ENCODE peak calls at places on chromosome 4, in six cellular contexts. B is fibroblast of villous mesenchyme, J is progenitor cell of endocrine pancreas, H is NCI-H1092, O is ACHN, M is AML-193. I is an unnamed sample.

GRCh38 chr4:165879581-165879980 is 6.5 kb downstream of the TLL1 start:
- DNase-seq in B (no peak), J (no peak), H (no peak), O (no peak), M (no peak), I (no peak)

GRCh38 chr4:5658992-5659391 is 49.4 kb downstream of the EVC2 start:
- DNase-seq in B (no peak), J (no peak), H (no peak), O (no peak), M (no peak), I (no peak)

GRCh38 chr4:144903953-144904711 is 193.9 kb downstream of the ANAPC10 start:
- DNase-seq in B (peak), J (no peak), H (no peak), O (no peak), M (no peak), I (no peak)

GRCh38 chr4:73742776-73743175 is 2.4 kb downstream of the CXCL8 start:
- DNase-seq in B (no peak), J (no peak), H (no peak), O (no peak), M (no peak), I (no peak)

GRCh38 chr4:72205831-72206230 is 174.0 kb downstream of the NPFFR2 start:
- DNase-seq in B (no peak), J (no peak), H (no peak), O (no peak), M (no peak), I (no peak)

GRCh38 chr4:189121336-189121735 is 819.3 kb upstream of the FRG1 start:
- DNase-seq in B (no peak), J (no peak), H (no peak), O (no peak), M (no peak), I (no peak)

GRCh38 chr4:188987011-188987410 is 847.8 kb downstream of the TRIML1 start:
- DNase-seq in B (no peak), J (no peak), H (no peak), O (no peak), M (no peak), I (no peak)

GRCh38 chr4:13173974-13174373 is 310.2 kb downstream of the RAB28 start:
- DNase-seq in B (peak), J (no peak), H (no peak), O (no peak), M (no peak), I (no peak)

GRCh38 chr4:85747871-85748491 is 273.0 kb downstream of the ARHGAP24 start:
- DNase-seq in B (peak), J (no peak), H (peak), O (peak), M (peak), I (peak)

GRCh38 chr4:168353746-168354145 is 35.2 kb upstream of the DDX60 start:
- DNase-seq in B (no peak), J (no peak), H (no peak), O (no peak), M (no peak), I (no peak)

GRCh38 chr4:144817081-144817480 is 171.1 kb downstream of the HHIP start:
- DNase-seq in B (no peak), J (no peak), H (no peak), O (no peak), M (no peak), I (no peak)

GRCh38 chr4:94721310-94721709 is 36.4 kb upstream of the BMPR1B start:
- DNase-seq in B (no peak), J (no peak), H (no peak), O (no peak), M (no peak), I (no peak)